ENCODE peak calls at places on chromosomes 7 and 10, in seven cellular contexts. Q is IMR-90, E is neuronal stem cell, C is H1, N is mesenchymal stem cell, V is trophoblast cell, R is H9. G is an unnamed sample.

GRCh38 chr7:92809397-92810241 is 26.8 kb downstream of the CDK6 start:
- DNase-seq in Q (peak; percentile 97), E (no peak), C (no peak), N (peak; percentile 92), V (peak; percentile 27), R (peak; percentile 43), G (peak; percentile 89)

GRCh38 chr7:15916666-15917388 is 230.3 kb upstream of the MEOX2 start:
- DNase-seq in Q (peak; percentile 39), E (no peak), C (no peak), N (peak; percentile 69), V (no peak), R (no peak), G (no peak)

GRCh38 chr7:111998326-111998725 is 207.9 kb downstream of the DOCK4 start:
- DNase-seq in Q (no peak), E (no peak), C (no peak), N (no peak), V (no peak), R (no peak), G (no peak)

GRCh38 chr7:123863461-123863860 is 18.5 kb downstream of the HYAL4 start:
- DNase-seq in Q (no peak), E (no peak), C (no peak), N (no peak), V (no peak), R (no peak), G (no peak)

GRCh38 chr7:83413425-83413824 is 235.5 kb downstream of the SEMA3E start:
- DNase-seq in Q (peak; percentile 23), E (no peak), C (no peak), N (peak; percentile 61), V (no peak), R (no peak), G (peak; percentile 69)

GRCh38 chr7:46285856-46286255 is 364.8 kb upstream of the IGFBP3 start:
- DNase-seq in Q (peak; percentile 30), E (no peak), C (no peak), N (no peak), V (no peak), R (no peak), G (no peak)

GRCh38 chr7:90298145-90299038 is 22.7 kb downstream of the FAM237B start:
- DNase-seq in Q (peak; percentile 75), E (no peak), C (no peak), N (peak; percentile 30), V (peak; percentile 3), R (no peak), G (peak; percentile 70)

GRCh38 chr7:131173148-131173890 is 154.4 kb upstream of the MKLN1 start:
- DNase-seq in Q (peak; percentile 52), E (no peak), C (no peak), N (peak; percentile 11), V (peak; percentile 69), R (no peak), G (peak; percentile 47)

GRCh38 chr10:103663802-103664201 is 170.3 kb downstream of the NEURL1 start:
- DNase-seq in Q (no peak), E (no peak), C (no peak), N (no peak), V (no peak), R (no peak), G (no peak)

GRCh38 chr7:128904381-128905197 is 5.9 kb downstream of the KCP start:
- DNase-seq in Q (peak; percentile 56), E (no peak), C (peak; percentile 54), N (peak; percentile 60), V (no peak), R (peak; percentile 49), G (peak; percentile 69)

GRCh38 chr10:92575961-92576360 is 2.1 kb upstream of the IDE start:
- DNase-seq in Q (peak; percentile 53), E (no peak), C (no peak), N (peak; percentile 59), V (peak; percentile 43), R (no peak), G (no peak)

GRCh38 chr10:89306019-89306418 is 4.2 kb downstream of the IFIT2 start:
- DNase-seq in Q (no peak), E (no peak), C (no peak), N (no peak), V (no peak), R (no peak), G (no peak)

GRCh38 chr10:3805791-3806381 is 20.9 kb upstream of the KLF6 start:
- DNase-seq in Q (peak; percentile 77), E (no peak), C (no peak), N (peak; percentile 91), V (peak; percentile 94), R (peak; percentile 69), G (peak; percentile 98)

GRCh38 chr7:101058355-101058754 is 26.9 kb upstream of the TRIM56 start:
- DNase-seq in Q (peak; percentile 50), E (peak; percentile 74), C (peak; percentile 88), N (peak; percentile 63), V (peak; percentile 48), R (peak; percentile 77), G (peak; percentile 71)

GRCh38 chr10:128908109-128908898 is 558.7 kb upstream of the MGMT start:
- DNase-seq in Q (no peak), E (no peak), C (no peak), N (no peak), V (no peak), R (peak; percentile 38), G (peak; percentile 30)

GRCh38 chr10:86793696-86794095 is 37.3 kb downstream of the BMPR1A start:
- DNase-seq in Q (no peak), E (no peak), C (no peak), N (no peak), V (no peak), R (no peak), G (peak; percentile 65)

GRCh38 chr10:44854693-44855350 is 56.3 kb upstream of the TMEM72 start:
- DNase-seq in Q (no peak), E (no peak), C (no peak), N (no peak), V (no peak), R (no peak), G (no peak)

GRCh38 chr7:17085186-17085585 is 203.4 kb upstream of the AGR3 start:
- DNase-seq in Q (no peak), E (no peak), C (no peak), N (no peak), V (no peak), R (no peak), G (no peak)

GRCh38 chr7:129707910-129708490 is 96.5 kb downstream of the NRF1 start:
- DNase-seq in Q (no peak), E (no peak), C (no peak), N (no peak), V (no peak), R (no peak), G (no peak)

GRCh38 chr7:68556537-68556936 is 1041.7 kb upstream of the AUTS2 start:
- DNase-seq in Q (no peak), E (no peak), C (no peak), N (no peak), V (no peak), R (no peak), G (no peak)

GRCh38 chr7:137074386-137075030 is 206.1 kb downstream of the CHRM2 start:
- DNase-seq in Q (peak; percentile 87), E (no peak), C (no peak), N (peak; percentile 63), V (no peak), R (no peak), G (no peak)

GRCh38 chr10:129332476-129332875 is 134.6 kb upstream of the MGMT start:
- DNase-seq in Q (peak; percentile 1), E (no peak), C (peak; percentile 79), N (peak; percentile 12), V (no peak), R (peak; percentile 75), G (peak; percentile 82)

GRCh38 chr10:111762114-111762513 is 421.5 kb downstream of the GPAM start:
- DNase-seq in Q (no peak), E (no peak), C (no peak), N (no peak), V (no peak), R (no peak), G (peak; percentile 27)

GRCh38 chr10:111758593-111758992 is 425.0 kb downstream of the GPAM start:
- DNase-seq in Q (no peak), E (no peak), C (no peak), N (no peak), V (no peak), R (no peak), G (no peak)

DNA sequence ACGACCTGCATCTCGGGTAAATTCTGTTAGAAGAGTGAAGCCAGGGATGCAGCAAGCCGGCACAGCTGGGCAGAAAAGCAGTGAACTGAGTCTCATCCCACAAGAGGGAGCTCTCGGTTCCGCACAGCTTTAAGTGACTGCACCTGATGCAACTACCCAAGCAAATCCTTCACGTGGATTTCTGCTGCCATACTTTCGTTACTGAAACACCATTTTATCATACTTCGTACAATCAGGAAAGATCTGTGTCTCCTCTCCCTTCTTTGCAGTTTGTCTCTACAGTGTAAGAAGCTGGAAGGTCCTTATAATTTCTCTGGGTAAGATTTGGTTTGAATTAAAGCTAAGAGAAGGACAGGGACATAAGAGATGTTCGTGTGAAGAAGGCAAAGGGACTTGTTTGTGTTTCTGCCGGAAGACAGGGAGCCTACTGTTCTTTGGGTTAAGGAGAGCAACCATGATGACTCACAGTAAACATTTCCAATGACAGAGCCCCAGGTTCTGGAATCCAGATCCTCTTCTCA is 427.0 kb downstream of the GPAM start:
- DNase-seq in Q (no peak), E (peak; percentile 36), C (peak; percentile 60), N (peak; percentile 6), V (peak; percentile 36), R (peak; percentile 84), G (peak; percentile 91)
- H2AK5ac ChIP-seq in Q (no peak overlapping the region), E (no peak overlapping the region), C (no peak overlapping the region), N (no peak overlapping the region), V (no peak overlapping the region), R (no peak overlapping the region), G (no peak overlapping the region)

DNA sequence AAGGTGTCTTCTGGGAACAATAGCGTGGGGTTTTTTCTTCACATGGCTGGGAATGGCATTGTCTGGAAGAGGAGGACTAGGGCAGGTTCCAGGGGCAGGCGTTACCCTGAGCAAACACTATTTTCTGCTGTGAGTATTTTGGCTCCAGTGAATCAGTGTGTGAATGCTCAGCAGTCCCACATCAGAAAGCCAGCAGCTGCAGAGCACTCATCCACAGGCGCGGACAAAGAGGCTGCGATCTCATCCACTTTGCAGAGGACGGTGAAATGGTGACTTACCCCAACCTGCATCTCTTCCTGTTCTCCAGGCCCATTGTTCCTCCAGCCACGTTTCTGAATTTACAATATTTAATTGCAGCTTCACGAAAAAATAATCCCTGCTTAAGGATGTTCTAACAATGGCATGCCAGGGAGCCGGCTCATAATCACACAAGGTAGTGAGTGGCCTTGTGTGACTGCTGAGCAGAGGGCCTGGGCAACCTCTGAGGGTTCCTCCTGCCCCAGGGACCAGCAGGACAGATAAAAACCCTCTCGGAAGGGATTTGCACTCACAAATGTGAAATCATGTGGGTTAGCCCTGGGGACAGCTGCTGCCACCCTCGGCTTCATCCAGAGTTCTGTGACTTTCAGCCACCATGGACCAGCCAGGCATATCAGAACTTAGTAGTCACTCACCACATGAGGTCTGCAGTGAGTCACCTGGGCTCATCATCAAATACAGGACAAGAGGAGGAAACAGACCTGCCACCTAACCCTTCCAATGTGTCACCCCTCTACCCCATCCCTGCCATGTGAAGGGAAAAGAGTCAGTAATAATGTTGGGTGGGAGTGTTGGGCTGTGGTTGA is 65.0 kb upstream of the EN2 start:
- DNase-seq in Q (no peak), E (no peak), C (no peak), N (no peak), V (peak; percentile 82), R (no peak), G (no peak)
- H3K4me1 ChIP-seq in Q (no peaks in the 10 kb centered on the region), E (no peaks in the 10 kb centered on the region), C (no peaks in the 10 kb centered on the region), N (no peaks in the 10 kb centered on the region), V (no peaks in the 10 kb centered on the region), R (no peaks in the 10 kb centered on the region), G (no peaks in the 10 kb centered on the region)

GRCh38 chr10:132536241-132536963 is 1.2 kb upstream of the INPP5A start:
- DNase-seq in Q (no peak), E (no peak), C (no peak), N (no peak), V (no peak), R (no peak), G (no peak)
- H2AK5ac ChIP-seq in Q (peak overlapping the region; percentile 24), E (peak overlapping the region; percentile 96), C (no peak overlapping the region), N (no peak overlapping the region), V (peak overlapping the region; percentile 2), R (no peak overlapping the region), G (no peak overlapping the region)

GRCh38 chr7:20063645-20064044 is 153.5 kb downstream of the MACC1 start:
- DNase-seq in Q (no peak), E (no peak), C (no peak), N (no peak), V (no peak), R (no peak), G (no peak)
- H3K4me1 ChIP-seq in Q (no peaks in the 10 kb centered on the region), E (peaks cover 19% of the 10 kb centered on the region), C (peaks cover 8% of the 10 kb centered on the region), N (peaks cover 1% of the 10 kb centered on the region), V (no peaks in the 10 kb centered on the region), R (peaks cover 7% of the 10 kb centered on the region), G (no peaks in the 10 kb centered on the region)

G was measured in mesendoderm.